ENCODE peak calls at places on chromosomes 2 and 18, in ten cellular contexts. O is cardiac fibroblast, Z is cardiac muscle cell, J is endothelial cell, D is HCT116, B is brain microvascular endothelial cell, R is kidney, X is breast epithelium, H is astrocyte of the cerebellum, W is fibroblast of mammary gland. V is an unnamed sample.

GRCh38 chr2:216064014-216064630 is 17.5 kb downstream of the PECR start:
- DNase-seq in D (no peak), B (no peak), W (peak), Z (peak), X (no peak), J (no peak), H (no peak), O (peak), R (no peak), V (no peak)

GRCh38 chr2:68837164-68837860 is 33.9 kb downstream of the BMP10 start:
- DNase-seq in R (peak), B (no peak), J (peak), X (no peak), H (no peak), O (peak), W (peak), Z (peak), D (peak), V (peak)

GRCh38 chr2:8214221-8214620 is 467.6 kb upstream of the ID2 start:
- DNase-seq in Z (no peak), J (no peak), D (no peak), R (no peak), W (peak), X (no peak), O (peak), H (no peak), B (no peak), V (no peak)

GRCh38 chr18:44900627-44901026 is 219.9 kb downstream of the SETBP1 start:
- DNase-seq in J (no peak), R (no peak), B (no peak), W (no peak), Z (no peak), H (no peak), X (no peak), D (no peak), O (no peak), V (no peak)

GRCh38 chr2:70094171-70094977 is 7.1 kb downstream of the PCBP1 start:
- DNase-seq in D (no peak), W (no peak), J (no peak), B (peak), O (no peak), Z (no peak), R (no peak), X (peak), H (no peak), V (no peak)

GRCh38 chr2:158519481-158519880 is 62.7 kb downstream of the PKP4 start:
- DNase-seq in O (no peak), J (no peak), R (no peak), D (no peak), X (no peak), H (no peak), B (no peak), W (no peak), Z (peak), V (no peak)

GRCh38 chr2:163515836-163516235 is 220.0 kb downstream of the FIGN start:
- DNase-seq in O (no peak), D (no peak), B (no peak), X (no peak), R (no peak), J (no peak), H (no peak), Z (no peak), W (no peak), V (no peak)

GRCh38 chr2:44168684-44169154 is at the start of gene PPM1B:
- DNase-seq in O (no peak), X (no peak), Z (no peak), W (no peak), J (peak), D (no peak), B (no peak), R (peak), H (no peak), V (no peak)

GRCh38 chr2:212052412-212053159 is 486.0 kb downstream of the ERBB4 start:
- DNase-seq in X (no peak), J (no peak), Z (peak), O (peak), B (peak), W (peak), D (no peak), H (no peak), R (no peak), V (no peak)

GRCh38 chr2:109612991-109613921 is 510 bp downstream of the SEPTIN10 start:
- DNase-seq in O (peak), J (peak), R (peak), W (peak), D (no peak), X (peak), B (peak), Z (peak), H (peak), V (peak)

DNA sequence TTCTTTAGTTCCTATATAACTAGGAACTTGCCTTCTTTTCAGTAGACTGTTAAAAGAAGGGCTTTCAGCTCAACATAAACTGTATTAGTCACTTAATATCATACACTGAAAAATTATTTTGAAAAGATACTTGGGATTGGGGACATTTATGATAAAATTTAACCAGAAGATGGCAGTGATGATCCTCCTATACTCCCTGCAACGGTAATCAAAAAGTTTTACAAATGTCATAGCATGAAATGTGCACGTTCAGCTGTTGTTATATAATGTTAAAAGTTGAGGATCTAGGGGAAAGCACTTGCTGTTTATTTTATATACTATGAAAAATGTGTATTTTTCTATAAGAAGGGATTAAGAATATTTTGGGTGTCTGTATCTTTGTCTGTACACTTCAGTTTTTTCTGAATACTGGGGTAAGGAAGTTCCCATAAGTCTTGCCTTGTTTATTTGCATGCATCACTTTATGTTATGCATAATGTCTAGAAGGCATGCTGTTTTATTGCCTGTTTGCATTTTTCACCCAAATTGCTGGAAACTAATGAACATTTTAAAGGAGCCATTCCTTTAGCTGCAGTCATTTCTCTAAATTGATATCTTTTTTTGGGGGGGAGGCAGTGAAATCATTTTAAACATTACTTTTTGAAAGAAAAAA is 19.0 kb downstream of the DYNC1I2 start:
- DNase-seq in R (no peak), O (peak), W (peak), X (no peak), Z (peak), J (no peak), H (no peak), D (no peak), B (no peak), V (peak)
- TF ChIP-seq CTCF in R (peak), O (peak), W (peak), X (no peak), Z (peak), J (no peak), H (peak), D (peak), B (peak), V (peak)

GRCh38 chr18:38042496-38042895 is 476.9 kb upstream of the CELF4 start:
- DNase-seq in W (no peak), B (no peak), O (no peak), D (no peak), J (no peak), R (no peak), Z (no peak), H (no peak), X (no peak), V (no peak)

GRCh38 chr18:38052879-38053590 is 487.4 kb upstream of the CELF4 start:
- DNase-seq in B (no peak), R (no peak), H (no peak), O (no peak), D (no peak), X (no peak), W (no peak), Z (no peak), J (no peak), V (no peak)

GRCh38 chr18:38047820-38048219 is 482.2 kb upstream of the CELF4 start:
- DNase-seq in B (no peak), R (no peak), Z (no peak), H (no peak), J (no peak), O (no peak), X (no peak), W (no peak), D (no peak), V (no peak)
- TF ChIP-seq CTCF in B (no peak), R (no peak), Z (no peak), H (peak), J (no peak), O (no peak), X (no peak), W (no peak), D (no peak), V (no peak)

GRCh38 chr2:146412625-146413024 is 1432.2 kb upstream of the ACVR2A start:
- DNase-seq in B (no peak), H (no peak), D (peak), R (no peak), O (no peak), X (no peak), W (no peak), J (no peak), Z (no peak), V (no peak)
- TF ChIP-seq CTCF in B (peak), H (no peak), D (peak), R (no peak), O (no peak), X (no peak), W (no peak), J (peak), Z (no peak), V (no peak)

DNA sequence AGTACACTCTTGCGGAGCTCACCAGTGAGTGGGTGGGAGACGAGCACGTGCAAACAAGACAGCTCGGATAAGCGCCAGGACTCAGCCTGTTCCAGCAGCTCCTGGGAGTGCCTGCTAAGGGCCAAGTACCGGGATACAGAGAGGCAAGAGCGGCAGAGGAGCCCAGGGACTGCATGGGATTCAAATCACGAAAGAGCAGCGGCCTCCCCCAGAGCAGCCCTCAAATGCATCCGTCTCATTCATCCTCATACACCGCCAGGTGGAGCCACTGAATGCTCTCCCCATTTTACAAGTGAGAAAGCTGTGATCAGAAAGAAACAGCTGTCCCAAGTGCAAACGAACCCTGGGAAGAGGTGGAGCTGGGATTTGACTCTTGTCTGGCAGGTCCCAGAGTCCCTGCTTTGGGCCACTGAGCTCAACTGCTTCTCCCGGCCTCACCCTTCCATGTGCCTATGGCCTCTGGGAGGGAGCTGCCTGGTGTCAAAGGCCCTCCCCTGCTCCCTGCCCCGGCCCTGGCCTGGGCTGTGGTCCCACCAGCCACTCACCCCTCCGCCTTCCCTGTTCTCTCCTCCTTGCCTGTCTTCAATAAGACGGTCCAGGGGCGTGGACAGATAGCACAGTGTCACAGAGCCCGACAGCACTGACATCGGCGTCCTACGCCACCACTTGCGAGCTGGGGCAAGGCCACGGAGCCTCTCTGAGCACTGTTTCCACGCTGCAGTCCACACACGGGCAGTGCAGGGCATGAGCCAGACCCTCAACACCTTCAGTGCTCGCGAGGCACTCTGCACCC is 72.8 kb upstream of the TAF1B start:
- DNase-seq in Z (peak), R (no peak), X (peak), W (peak), D (peak), J (peak), B (peak), H (peak), O (peak), V (peak)
- TF ChIP-seq CTCF in Z (peak), R (peak), X (peak), W (peak), D (peak), J (peak), B (peak), H (peak), O (peak), V (peak)

GRCh38 chr2:199596549-199596948 is 138.8 kb upstream of the SATB2 start:
- DNase-seq in Z (peak), B (peak), D (peak), O (peak), J (no peak), W (peak), X (no peak), R (no peak), H (no peak), V (no peak)
- TF ChIP-seq CTCF in Z (peak), B (peak), D (peak), O (peak), J (no peak), W (peak), X (no peak), R (no peak), H (peak), V (peak)

GRCh38 chr2:220051716-220052115 is 424.3 kb downstream of the SLC4A3 start:
- DNase-seq in Z (no peak), H (no peak), J (no peak), O (no peak), R (no peak), X (no peak), D (no peak), W (no peak), B (no peak), V (no peak)

GRCh38 chr2:220057922-220058321 is 430.5 kb downstream of the SLC4A3 start:
- DNase-seq in Z (no peak), W (no peak), J (no peak), O (no peak), R (no peak), B (no peak), D (no peak), X (no peak), H (no peak), V (no peak)

GRCh38 chr2:220053919-220054318 is 426.5 kb downstream of the SLC4A3 start:
- DNase-seq in Z (no peak), H (no peak), W (peak), J (no peak), B (no peak), O (peak), X (no peak), R (no peak), D (peak), V (no peak)
- TF ChIP-seq CTCF in Z (peak), H (peak), W (peak), J (peak), B (peak), O (peak), X (no peak), R (no peak), D (peak), V (peak)